ENCODE peak calls at places on chromosomes 3 and 15, in seven cellular contexts. I is IMR-90, K is H9, R is neuronal stem cell, Y is H1, H is mesenchymal stem cell, B is trophoblast cell. G is an unnamed sample.
A peak's percentile ranks its signal among the peaks of the same experiment; 100 is the strongest.

GRCh38 chr3:7241584-7242302 is 380.8 kb downstream of the GRM7 start:
- DNase-seq in I (no peak), R (no peak), B (no peak), H (peak; percentile 2), Y (no peak), K (no peak), G (peak; percentile 56)

GRCh38 chr15:67064607-67065530 is 533 bp upstream of the SMAD3 start:
- DNase-seq in Y (peak; percentile 81), H (peak; percentile 76), B (no peak), K (peak; percentile 68), R (peak; percentile 71), I (no peak), G (peak; percentile 93)

GRCh38 chr3:137866933-137867332 is 102.8 kb downstream of the SOX14 start:
- DNase-seq in Y (no peak), K (peak; percentile 65), R (no peak), B (peak; percentile 92), H (no peak), I (no peak), G (peak; percentile 62)

GRCh38 chr15:89442671-89443307 is 53.6 kb downstream of the RHCG start:
- DNase-seq in I (peak; percentile 8), B (peak; percentile 50), H (peak; percentile 6), R (peak; percentile 69), K (peak; percentile 86), Y (peak; percentile 98), G (peak; percentile 76)

GRCh38 chr15:93126496-93127083 is 37.6 kb upstream of the RGMA start:
- DNase-seq in B (no peak), I (no peak), K (no peak), Y (no peak), H (no peak), R (no peak), G (no peak)

GRCh38 chr15:68958597-68958996 is 28.3 kb downstream of the SPESP1 start:
- DNase-seq in I (no peak), Y (no peak), R (no peak), B (no peak), K (no peak), H (no peak), G (no peak)

GRCh38 chr15:82648257-82649103 is 1.3 kb upstream of the CPEB1 start:
- DNase-seq in B (no peak), H (no peak), R (no peak), K (peak; percentile 70), I (no peak), Y (peak; percentile 82), G (peak; percentile 68)

GRCh38 chr3:171584100-171584499 is 123.9 kb upstream of the TNIK start:
- DNase-seq in I (no peak), K (no peak), H (no peak), B (no peak), R (no peak), Y (no peak), G (no peak)

GRCh38 chr3:127427169-127427655 is 139.4 kb upstream of the PRR20G start:
- DNase-seq in R (no peak), H (no peak), Y (peak; percentile 41), I (no peak), B (no peak), K (peak; percentile 20), G (no peak)

GRCh38 chr3:15291589-15292541 is 40.5 kb downstream of the SH3BP5 start:
- DNase-seq in Y (no peak), B (no peak), H (peak; percentile 42), I (no peak), R (no peak), K (no peak), G (no peak)

GRCh38 chr15:27492021-27492621 is 521.1 kb downstream of the GABRG3 start:
- DNase-seq in I (peak; percentile 1), B (no peak), K (no peak), R (peak; percentile 71), Y (no peak), H (no peak), G (peak; percentile 23)

GRCh38 chr3:122636697-122637096 is 43.9 kb upstream of the PARP14 start:
- DNase-seq in Y (no peak), I (no peak), B (peak; percentile 52), R (no peak), H (no peak), K (no peak), G (no peak)

GRCh38 chr3:12513694-12514446 is 29.6 kb downstream of the TSEN2 start:
- DNase-seq in B (no peak), Y (no peak), R (no peak), I (no peak), K (no peak), H (no peak), G (no peak)

GRCh38 chr3:126108689-126109075 is 24.8 kb upstream of the SLC41A3 start:
- DNase-seq in Y (peak; percentile 20), H (no peak), R (no peak), I (no peak), K (no peak), B (no peak), G (no peak)

GRCh38 chr15:61748529-61748928 is 311.7 kb downstream of the VPS13C start:
- DNase-seq in R (no peak), H (no peak), Y (no peak), K (no peak), I (no peak), B (no peak), G (no peak)

GRCh38 chr3:65245133-65246076 is 557.6 kb upstream of the ADAMTS9 start:
- DNase-seq in Y (no peak), K (no peak), R (no peak), I (peak; percentile 1), B (no peak), H (peak; percentile 34), G (peak; percentile 55)

GRCh38 chr15:36643551-36643950 is 64.1 kb downstream of the CDIN1 start:
- DNase-seq in I (peak; percentile 29), B (no peak), H (no peak), Y (no peak), K (no peak), R (no peak), G (peak; percentile 72)

GRCh38 chr3:96209703-96210102 is 604.7 kb upstream of the EPHA6 start:
- DNase-seq in I (no peak), H (no peak), R (no peak), B (no peak), K (no peak), Y (no peak), G (no peak)

GRCh38 chr3:169466990-169467389 is 196.5 kb downstream of the MECOM start:
- DNase-seq in H (no peak), R (no peak), B (no peak), K (no peak), I (no peak), Y (no peak), G (no peak)

GRCh38 chr3:32307591-32307990 is 69.1 kb downstream of the CMTM8 start:
- DNase-seq in Y (no peak), K (no peak), I (no peak), H (no peak), B (no peak), R (no peak), G (no peak)

GRCh38 chr3:105119801-105120340 is 246.8 kb upstream of the ALCAM start:
- DNase-seq in K (no peak), Y (no peak), I (peak; percentile 16), B (no peak), H (no peak), R (no peak), G (no peak)

DNA sequence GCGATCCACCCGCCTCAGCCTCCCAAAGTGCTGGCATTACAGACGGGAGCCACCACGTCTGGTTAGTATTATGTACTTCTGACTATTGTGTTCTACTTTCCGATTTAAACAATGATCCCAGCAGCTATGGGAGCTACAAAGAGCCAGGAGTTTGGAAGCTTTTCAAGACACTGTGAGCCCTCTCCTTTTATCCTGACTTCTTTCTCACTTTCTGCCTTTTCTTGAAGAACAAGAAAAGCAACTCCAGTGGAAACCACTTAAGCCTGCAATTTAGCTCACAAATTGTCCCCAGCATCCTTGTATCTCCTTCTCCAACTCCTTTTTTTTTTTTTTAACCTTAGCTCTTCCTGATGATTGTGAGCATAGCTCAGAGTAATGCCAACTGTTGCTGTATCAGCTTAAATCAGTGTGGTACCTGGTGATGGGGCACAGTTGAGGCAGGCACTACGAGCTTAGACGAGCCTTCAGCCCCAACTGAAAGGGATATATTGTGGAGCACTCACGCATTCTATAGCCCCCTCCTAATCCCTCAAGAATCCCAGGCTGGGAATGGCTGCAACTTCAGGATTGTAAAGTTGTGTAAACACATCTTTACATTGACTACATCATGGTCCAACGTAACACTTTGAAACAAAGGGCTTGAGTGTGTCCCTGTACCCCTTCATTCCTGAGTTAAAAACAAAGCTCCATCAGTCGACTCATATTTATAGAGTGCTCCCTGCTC is 677.0 kb downstream of the FHIT start:
- DNase-seq in K (no peak), B (no peak), I (no peak), H (no peak), R (peak; percentile 15), Y (no peak), G (no peak)
- H2BK120ac ChIP-seq in K (no peak overlapping the region), B (peak overlapping the region; percentile 46), I (no peak overlapping the region), H (no peak overlapping the region), R (no peak overlapping the region), Y (no peak overlapping the region), G (no peak overlapping the region)

DNA sequence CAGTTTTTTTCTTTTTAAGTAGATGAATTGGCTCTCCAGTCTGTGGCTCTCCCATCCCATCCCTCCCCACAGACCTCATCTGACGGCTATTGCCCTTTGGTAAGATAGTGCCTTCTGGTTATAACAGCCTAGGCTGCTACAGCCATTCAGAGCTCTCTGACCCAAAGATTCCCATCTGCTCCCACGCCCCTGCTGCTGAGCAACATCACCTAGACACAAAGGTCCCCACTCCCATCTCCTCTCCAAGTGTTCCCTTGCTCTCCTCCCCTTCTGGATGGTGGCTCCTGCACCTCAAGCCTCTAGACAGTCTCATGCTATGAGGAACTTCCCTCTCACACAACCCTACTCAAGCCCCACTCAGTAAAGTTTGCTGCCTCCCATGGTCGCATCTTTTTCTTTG is 23.7 kb downstream of the FBXW12 start:
- DNase-seq in R (no peak), B (no peak), Y (no peak), H (no peak), K (no peak), I (no peak), G (no peak)
- H3K23ac ChIP-seq in R (no peak overlapping the region), B (no peak overlapping the region), Y (no peak overlapping the region), H (no peak overlapping the region), K (no peak overlapping the region), I (no peak overlapping the region), G (no peak overlapping the region)

DNA sequence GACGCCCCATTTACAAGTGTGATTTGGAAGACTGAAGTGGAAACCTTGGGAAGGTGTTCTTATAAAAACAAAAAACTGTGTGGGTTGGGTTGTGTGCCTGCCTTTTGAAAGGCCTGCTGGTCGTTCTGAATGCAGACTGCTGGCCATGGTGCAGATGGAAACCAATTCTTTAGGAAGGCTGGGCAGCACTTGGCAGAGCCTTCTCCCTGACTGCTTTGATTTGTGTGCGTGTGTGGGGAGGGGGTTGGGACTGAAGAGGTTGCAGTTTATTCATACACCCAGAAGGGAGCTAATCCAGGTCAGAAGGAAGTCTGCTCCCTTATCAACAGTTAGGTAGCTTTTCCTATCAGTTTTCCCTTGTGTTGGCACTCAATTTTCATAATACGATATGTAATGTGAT is 288.7 kb downstream of the SOX2 start:
- DNase-seq in Y (no peak), H (no peak), B (no peak), R (no peak), I (no peak), K (no peak), G (peak; percentile 39)
- H2BK120ac ChIP-seq in Y (no peak overlapping the region), H (no peak overlapping the region), B (no peak overlapping the region), R (no peak overlapping the region), I (no peak overlapping the region), K (no peak overlapping the region), G (no peak overlapping the region)

DNA sequence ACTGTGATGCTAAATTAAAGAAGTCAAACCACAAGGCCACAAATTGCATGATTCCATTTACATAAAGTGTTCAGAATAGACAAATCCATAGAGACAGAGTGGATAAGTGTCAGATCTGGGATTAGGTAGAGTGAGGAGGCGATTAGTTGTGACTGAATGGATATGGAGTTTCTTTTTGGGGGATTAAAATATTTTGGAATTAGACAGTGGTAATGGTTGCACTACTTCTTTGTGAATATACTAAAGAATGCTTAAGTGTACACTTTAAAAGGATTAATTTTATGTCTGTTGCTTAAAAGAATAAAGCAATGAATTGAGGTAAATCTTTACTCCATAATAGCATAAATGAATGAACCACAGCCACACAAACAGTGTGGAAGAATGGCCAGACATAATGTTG is 175.5 kb upstream of the CADM2 start:
- DNase-seq in B (no peak), I (no peak), K (no peak), R (no peak), Y (no peak), H (no peak), G (no peak)
- H3K23ac ChIP-seq in B (no peak overlapping the region), I (no peak overlapping the region), K (no peak overlapping the region), R (no peak overlapping the region), Y (no peak overlapping the region), H (no peak overlapping the region), G (no peak overlapping the region)

G was measured in mesendoderm.